ENCODE peak calls at places on chromosomes 3 and 15, in seven cellular contexts. One of them, this sample, is unnamed.

GRCh38 chr3:171284308-171285075 is 175.7 kb downstream of the TNIK start:
- DNase-seq in body of pancreas: peak
- DNase-seq in lower leg skin: peak
- DNase-seq in effector memory CD4-positive, alpha-beta T cell: no peak
- DNase-seq in Panc1: peak
- DNase-seq in AG04450: peak
- DNase-seq in vagina: no peak
- DNase-seq in this sample: peak

GRCh38 chr15:71768184-71768583 is 42.2 kb upstream of the NR2E3 start:
- DNase-seq in effector memory CD4-positive, alpha-beta T cell: no peak
- DNase-seq in lower leg skin: no peak
- DNase-seq in Panc1: no peak
- DNase-seq in vagina: no peak
- DNase-seq in body of pancreas: no peak
- DNase-seq in AG04450: no peak
- DNase-seq in this sample: no peak

GRCh38 chr3:14793126-14793857 is 25.5 kb upstream of the FGD5 start:
- DNase-seq in effector memory CD4-positive, alpha-beta T cell: no peak
- DNase-seq in AG04450: no peak
- DNase-seq in vagina: no peak
- DNase-seq in Panc1: no peak
- DNase-seq in body of pancreas: no peak
- DNase-seq in lower leg skin: no peak
- DNase-seq in this sample: no peak

GRCh38 chr3:172987268-172987667 is 153.8 kb downstream of the SPATA16 start:
- DNase-seq in effector memory CD4-positive, alpha-beta T cell: no peak
- DNase-seq in body of pancreas: no peak
- DNase-seq in lower leg skin: no peak
- DNase-seq in AG04450: no peak
- DNase-seq in Panc1: no peak
- DNase-seq in vagina: no peak
- DNase-seq in this sample: no peak

GRCh38 chr3:122299872-122300460 is 25.1 kb upstream of the CSTA start:
- DNase-seq in vagina: no peak
- DNase-seq in body of pancreas: peak
- DNase-seq in Panc1: peak
- DNase-seq in effector memory CD4-positive, alpha-beta T cell: no peak
- DNase-seq in lower leg skin: no peak
- DNase-seq in AG04450: no peak
- DNase-seq in this sample: no peak

GRCh38 chr3:157469571-157470294 is 33.1 kb downstream of the PTX3 start:
- DNase-seq in body of pancreas: no peak
- DNase-seq in Panc1: no peak
- DNase-seq in vagina: no peak
- DNase-seq in lower leg skin: no peak
- DNase-seq in effector memory CD4-positive, alpha-beta T cell: no peak
- DNase-seq in AG04450: no peak
- DNase-seq in this sample: no peak

GRCh38 chr3:100400424-100400781 is 486 bp downstream of the TOMM70 start:
- DNase-seq in body of pancreas: no peak
- DNase-seq in AG04450: no peak
- DNase-seq in lower leg skin: peak
- DNase-seq in effector memory CD4-positive, alpha-beta T cell: peak
- DNase-seq in vagina: no peak
- DNase-seq in Panc1: no peak
- DNase-seq in this sample: no peak

GRCh38 chr3:155325263-155325835 is 31.9 kb upstream of the STRIT1 start:
- DNase-seq in AG04450: no peak
- DNase-seq in effector memory CD4-positive, alpha-beta T cell: no peak
- DNase-seq in body of pancreas: peak
- DNase-seq in lower leg skin: no peak
- DNase-seq in Panc1: no peak
- DNase-seq in vagina: no peak
- DNase-seq in this sample: no peak

GRCh38 chr3:136070953-136071949 is 105.7 kb downstream of the PPP2R3A start:
- DNase-seq in body of pancreas: no peak
- DNase-seq in effector memory CD4-positive, alpha-beta T cell: no peak
- DNase-seq in Panc1: no peak
- DNase-seq in vagina: no peak
- DNase-seq in AG04450: no peak
- DNase-seq in lower leg skin: no peak
- DNase-seq in this sample: peak

GRCh38 chr3:122105626-122106025 is 50.5 kb downstream of the CD86 start:
- DNase-seq in AG04450: no peak
- DNase-seq in lower leg skin: no peak
- DNase-seq in effector memory CD4-positive, alpha-beta T cell: no peak
- DNase-seq in vagina: no peak
- DNase-seq in Panc1: no peak
- DNase-seq in body of pancreas: no peak
- DNase-seq in this sample: no peak

GRCh38 chr3:14439501-14440167 is 37.2 kb downstream of the SLC6A6 start:
- DNase-seq in AG04450: no peak
- DNase-seq in body of pancreas: peak
- DNase-seq in effector memory CD4-positive, alpha-beta T cell: no peak
- DNase-seq in lower leg skin: peak
- DNase-seq in vagina: no peak
- DNase-seq in Panc1: no peak
- DNase-seq in this sample: peak

GRCh38 chr15:35931942-35932341 is 386.0 kb upstream of the DPH6 start:
- DNase-seq in Panc1: no peak
- DNase-seq in vagina: no peak
- DNase-seq in effector memory CD4-positive, alpha-beta T cell: no peak
- DNase-seq in lower leg skin: no peak
- DNase-seq in AG04450: no peak
- DNase-seq in body of pancreas: no peak
- DNase-seq in this sample: no peak

GRCh38 chr15:77312523-77312922 is 107.4 kb downstream of the PEAK1 start:
- DNase-seq in vagina: no peak
- DNase-seq in effector memory CD4-positive, alpha-beta T cell: no peak
- DNase-seq in body of pancreas: no peak
- DNase-seq in Panc1: no peak
- DNase-seq in AG04450: no peak
- DNase-seq in lower leg skin: no peak
- DNase-seq in this sample: no peak

GRCh38 chr15:80576519-80577090 is 118.5 kb upstream of the ABHD17C start:
- DNase-seq in effector memory CD4-positive, alpha-beta T cell: no peak
- DNase-seq in AG04450: no peak
- DNase-seq in Panc1: no peak
- DNase-seq in vagina: no peak
- DNase-seq in body of pancreas: no peak
- DNase-seq in lower leg skin: no peak
- DNase-seq in this sample: no peak

GRCh38 chr3:176663819-176664218 is 533.5 kb downstream of the TBL1XR1 start:
- DNase-seq in Panc1: no peak
- DNase-seq in vagina: no peak
- DNase-seq in effector memory CD4-positive, alpha-beta T cell: no peak
- DNase-seq in AG04450: peak
- DNase-seq in body of pancreas: peak
- DNase-seq in lower leg skin: no peak
- DNase-seq in this sample: no peak

GRCh38 chr3:64489361-64490044 is 198.3 kb downstream of the ADAMTS9 start:
- DNase-seq in Panc1: no peak
- DNase-seq in lower leg skin: no peak
- DNase-seq in effector memory CD4-positive, alpha-beta T cell: no peak
- DNase-seq in body of pancreas: peak
- DNase-seq in vagina: no peak
- DNase-seq in AG04450: no peak
- DNase-seq in this sample: no peak
- H3K4me3 ChIP-seq in Panc1: no peak
- H3K4me3 ChIP-seq in lower leg skin: no peak
- H3K4me3 ChIP-seq in effector memory CD4-positive, alpha-beta T cell: no peak
- H3K4me3 ChIP-seq in body of pancreas: no peak
- H3K4me3 ChIP-seq in vagina: no peak
- H3K4me3 ChIP-seq in AG04450: no peak
- H3K4me3 ChIP-seq in this sample: no peak

GRCh38 chr3:149131594-149131993 is 2.2 kb downstream of the HPS3 start:
- DNase-seq in vagina: no peak
- DNase-seq in body of pancreas: no peak
- DNase-seq in lower leg skin: no peak
- DNase-seq in Panc1: no peak
- DNase-seq in effector memory CD4-positive, alpha-beta T cell: no peak
- DNase-seq in AG04450: no peak
- DNase-seq in this sample: no peak
- H3K4me3 ChIP-seq in vagina: no peak
- H3K4me3 ChIP-seq in body of pancreas: no peak
- H3K4me3 ChIP-seq in lower leg skin: no peak
- H3K4me3 ChIP-seq in Panc1: peak
- H3K4me3 ChIP-seq in effector memory CD4-positive, alpha-beta T cell: no peak
- H3K4me3 ChIP-seq in AG04450: no peak
- H3K4me3 ChIP-seq in this sample: no peak

DNA sequence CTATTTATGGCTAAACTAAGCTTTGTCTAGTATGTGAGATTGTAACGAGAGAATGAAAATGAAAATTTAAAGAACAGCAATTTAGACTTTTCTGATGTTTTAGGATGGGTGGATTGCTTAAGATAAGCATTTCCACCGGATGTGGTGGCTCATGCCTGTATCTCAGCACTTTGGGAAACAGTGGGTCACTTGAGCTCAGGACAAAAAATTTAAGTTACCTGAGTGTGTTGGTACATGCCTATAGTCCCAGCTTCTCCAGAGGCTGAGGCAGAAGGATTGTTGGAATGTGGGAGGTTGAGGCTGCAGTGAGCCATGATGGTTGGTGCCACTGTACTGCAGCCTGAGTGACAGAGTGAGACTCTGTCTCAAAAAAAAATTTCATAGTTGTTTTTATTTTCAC is 3.4 kb downstream of the PPP4R2 start:
- DNase-seq in lower leg skin: no peak
- DNase-seq in Panc1: no peak
- DNase-seq in body of pancreas: no peak
- DNase-seq in effector memory CD4-positive, alpha-beta T cell: no peak
- DNase-seq in vagina: no peak
- DNase-seq in AG04450: no peak
- DNase-seq in this sample: no peak
- H3K4me3 ChIP-seq in lower leg skin: no peak
- H3K4me3 ChIP-seq in Panc1: peak
- H3K4me3 ChIP-seq in body of pancreas: no peak
- H3K4me3 ChIP-seq in effector memory CD4-positive, alpha-beta T cell: no peak
- H3K4me3 ChIP-seq in vagina: no peak
- H3K4me3 ChIP-seq in AG04450: peak
- H3K4me3 ChIP-seq in this sample: no peak

GRCh38 chr3:106588739-106589138 is 719.9 kb upstream of the CBLB start:
- DNase-seq in Panc1: no peak
- DNase-seq in body of pancreas: no peak
- DNase-seq in AG04450: no peak
- DNase-seq in effector memory CD4-positive, alpha-beta T cell: no peak
- DNase-seq in vagina: no peak
- DNase-seq in lower leg skin: no peak
- DNase-seq in this sample: no peak

GRCh38 chr3:106589306-106589942 is 720.6 kb upstream of the CBLB start:
- DNase-seq in vagina: no peak
- DNase-seq in body of pancreas: no peak
- DNase-seq in Panc1: no peak
- DNase-seq in effector memory CD4-positive, alpha-beta T cell: no peak
- DNase-seq in AG04450: no peak
- DNase-seq in lower leg skin: no peak
- DNase-seq in this sample: no peak

GRCh38 chr3:106587581-106587980 is 718.8 kb upstream of the CBLB start:
- DNase-seq in Panc1: no peak
- DNase-seq in AG04450: no peak
- DNase-seq in effector memory CD4-positive, alpha-beta T cell: no peak
- DNase-seq in body of pancreas: no peak
- DNase-seq in lower leg skin: no peak
- DNase-seq in vagina: no peak
- DNase-seq in this sample: no peak

GRCh38 chr3:106590259-106590658 is 721.4 kb upstream of the CBLB start:
- DNase-seq in body of pancreas: no peak
- DNase-seq in effector memory CD4-positive, alpha-beta T cell: no peak
- DNase-seq in lower leg skin: no peak
- DNase-seq in vagina: no peak
- DNase-seq in Panc1: no peak
- DNase-seq in AG04450: no peak
- DNase-seq in this sample: no peak

DNA sequence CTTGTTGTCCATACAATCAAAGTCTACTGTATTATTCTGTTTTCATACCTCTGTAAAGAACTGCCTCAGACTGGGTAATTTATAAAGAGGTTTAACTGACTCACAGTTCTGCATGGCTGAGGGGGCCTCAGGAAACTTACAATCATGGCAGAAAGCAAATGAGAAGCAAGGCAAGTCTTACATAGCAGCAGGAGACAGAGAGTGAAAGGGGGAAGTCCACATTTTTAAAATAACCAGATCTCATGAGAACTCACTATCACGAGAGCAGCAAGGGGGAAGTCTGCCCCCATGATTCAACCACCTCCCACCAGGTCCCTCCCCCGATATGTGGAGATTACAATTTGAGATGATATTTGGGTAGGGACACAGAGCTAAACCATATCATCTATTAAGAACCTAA is 724.6 kb upstream of the CBLB start:
- DNase-seq in AG04450: no peak
- DNase-seq in lower leg skin: no peak
- DNase-seq in body of pancreas: no peak
- DNase-seq in Panc1: no peak
- DNase-seq in effector memory CD4-positive, alpha-beta T cell: no peak
- DNase-seq in vagina: no peak
- DNase-seq in this sample: no peak
- H3K4me3 ChIP-seq in AG04450: no peak
- H3K4me3 ChIP-seq in lower leg skin: no peak
- H3K4me3 ChIP-seq in body of pancreas: no peak
- H3K4me3 ChIP-seq in Panc1: no peak
- H3K4me3 ChIP-seq in effector memory CD4-positive, alpha-beta T cell: no peak
- H3K4me3 ChIP-seq in vagina: no peak
- H3K4me3 ChIP-seq in this sample: no peak

GRCh38 chr15:73750441-73750840 is 2.7 kb downstream of the INSYN1 start:
- DNase-seq in Panc1: no peak
- DNase-seq in body of pancreas: no peak
- DNase-seq in vagina: no peak
- DNase-seq in AG04450: no peak
- DNase-seq in lower leg skin: no peak
- DNase-seq in effector memory CD4-positive, alpha-beta T cell: no peak
- DNase-seq in this sample: no peak

GRCh38 chr15:73751896-73752816 is 995 bp downstream of the INSYN1 start:
- DNase-seq in vagina: no peak
- DNase-seq in lower leg skin: no peak
- DNase-seq in AG04450: no peak
- DNase-seq in body of pancreas: no peak
- DNase-seq in effector memory CD4-positive, alpha-beta T cell: no peak
- DNase-seq in Panc1: no peak
- DNase-seq in this sample: no peak

GRCh38 chr15:73750951-73751350 is 2.2 kb downstream of the INSYN1 start:
- DNase-seq in body of pancreas: no peak
- DNase-seq in lower leg skin: no peak
- DNase-seq in effector memory CD4-positive, alpha-beta T cell: no peak
- DNase-seq in Panc1: no peak
- DNase-seq in AG04450: no peak
- DNase-seq in vagina: no peak
- DNase-seq in this sample: no peak

GRCh38 chr15:73752817-73753214 is 335 bp downstream of the INSYN1 start:
- DNase-seq in lower leg skin: no peak
- DNase-seq in body of pancreas: peak
- DNase-seq in effector memory CD4-positive, alpha-beta T cell: no peak
- DNase-seq in AG04450: no peak
- DNase-seq in vagina: no peak
- DNase-seq in Panc1: no peak
- DNase-seq in this sample: no peak

GRCh38 chr15:73751481-73751880 is 1.7 kb downstream of the INSYN1 start:
- DNase-seq in effector memory CD4-positive, alpha-beta T cell: no peak
- DNase-seq in body of pancreas: no peak
- DNase-seq in lower leg skin: no peak
- DNase-seq in AG04450: no peak
- DNase-seq in vagina: no peak
- DNase-seq in Panc1: no peak
- DNase-seq in this sample: no peak
- H3K4me3 ChIP-seq in effector memory CD4-positive, alpha-beta T cell: no peak
- H3K4me3 ChIP-seq in body of pancreas: no peak
- H3K4me3 ChIP-seq in lower leg skin: no peak
- H3K4me3 ChIP-seq in AG04450: no peak
- H3K4me3 ChIP-seq in vagina: peak
- H3K4me3 ChIP-seq in Panc1: no peak
- H3K4me3 ChIP-seq in this sample: no peak